ENCODE peak calls at places on chromosome 9, in nine cellular contexts. W is GM12878; V is naive thymus-derived CD4-positive, alpha-beta T cell; O is PC-3; Y is heart right ventricle; B is endodermal cell; X is esophagus squamous epithelium; G is Peyer's patch; H is hepatocyte. N is an unnamed sample.

GRCh38 chr9:86983260-86984255 is 36.3 kb upstream of the GAS1 start:
- DNase-seq in W (no peak), V (no peak), O (no peak), Y (no peak), B (no peak), X (no peak), G (no peak), H (no peak), N (peak)

GRCh38 chr9:35341585-35341984 is 148.3 kb upstream of the RUSC2 start:
- DNase-seq in W (no peak), V (no peak), O (no peak), Y (peak), B (peak), X (no peak), G (no peak), H (peak), N (no peak)

GRCh38 chr9:34479316-34479865 is 20.8 kb downstream of the DNAI1 start:
- DNase-seq in W (no peak), V (no peak), O (no peak), Y (no peak), B (no peak), X (no peak), G (no peak), H (peak), N (no peak)

GRCh38 chr9:105978336-105978735 is 284.0 kb downstream of the TMEM38B start:
- DNase-seq in W (no peak), V (no peak), O (no peak), Y (no peak), B (no peak), X (no peak), G (no peak), H (no peak), N (no peak)

GRCh38 chr9:112945620-112946208 is 55.0 kb upstream of the SLC46A2 start:
- DNase-seq in W (no peak), V (no peak), O (peak), Y (no peak), B (peak), X (no peak), G (no peak), H (no peak), N (no peak)

GRCh38 chr9:281753-282645 is 67.3 kb downstream of the DOCK8 start:
- DNase-seq in W (no peak), V (peak), O (no peak), Y (no peak), B (no peak), X (no peak), G (no peak), H (no peak), N (no peak)

GRCh38 chr9:33524431-33524947 is 438 bp downstream of the ANKRD18B start:
- DNase-seq in W (no peak), V (no peak), O (peak), Y (no peak), B (peak), X (no peak), G (no peak), H (peak), N (no peak)

GRCh38 chr9:106716820-106717219 is 146.1 kb upstream of the ZNF462 start:
- DNase-seq in W (no peak), V (no peak), O (peak), Y (no peak), B (no peak), X (no peak), G (no peak), H (no peak), N (no peak)

GRCh38 chr9:99019523-99020331 is 76.0 kb downstream of the COL15A1 start:
- DNase-seq in W (no peak), V (no peak), O (peak), Y (no peak), B (peak), X (no peak), G (no peak), H (peak), N (peak)

GRCh38 chr9:8685846-8686245 is 886.3 kb upstream of the DMAC1 start:
- DNase-seq in W (no peak), V (no peak), O (no peak), Y (no peak), B (no peak), X (no peak), G (no peak), H (no peak), N (no peak)

GRCh38 chr9:113522419-113522818 is 58.9 kb downstream of the RGS3 start:
- DNase-seq in W (no peak), V (no peak), O (no peak), Y (no peak), B (no peak), X (no peak), G (no peak), H (no peak), N (no peak)

GRCh38 chr9:20603524-20604268 is 18.6 kb downstream of the MLLT3 start:
- DNase-seq in W (no peak), V (no peak), O (no peak), Y (no peak), B (no peak), X (no peak), G (no peak), H (no peak), N (no peak)

GRCh38 chr9:111405701-111406100 is 75.7 kb upstream of the OR2K2 start:
- DNase-seq in W (no peak), V (no peak), O (no peak), Y (no peak), B (no peak), X (no peak), G (no peak), H (no peak), N (no peak)

GRCh38 chr9:115444941-115445340 is 327.0 kb upstream of the TNC start:
- DNase-seq in W (no peak), V (no peak), O (no peak), Y (no peak), B (no peak), X (no peak), G (no peak), H (peak), N (no peak)
- H3K27ac ChIP-seq in W (no peak), V (no peak), O (no peak), Y (no peak), B (no peak), X (no peak), G (no peak), H (peak), N (no peak)

GRCh38 chr9:134340475-134341186 is 14.4 kb downstream of the RXRA start:
- DNase-seq in W (no peak), V (no peak), O (no peak), Y (peak), B (no peak), X (no peak), G (no peak), H (no peak), N (no peak)
- H3K27ac ChIP-seq in W (no peak), V (no peak), O (no peak), Y (peak), B (no peak), X (peak), G (peak), H (no peak), N (peak)

DNA sequence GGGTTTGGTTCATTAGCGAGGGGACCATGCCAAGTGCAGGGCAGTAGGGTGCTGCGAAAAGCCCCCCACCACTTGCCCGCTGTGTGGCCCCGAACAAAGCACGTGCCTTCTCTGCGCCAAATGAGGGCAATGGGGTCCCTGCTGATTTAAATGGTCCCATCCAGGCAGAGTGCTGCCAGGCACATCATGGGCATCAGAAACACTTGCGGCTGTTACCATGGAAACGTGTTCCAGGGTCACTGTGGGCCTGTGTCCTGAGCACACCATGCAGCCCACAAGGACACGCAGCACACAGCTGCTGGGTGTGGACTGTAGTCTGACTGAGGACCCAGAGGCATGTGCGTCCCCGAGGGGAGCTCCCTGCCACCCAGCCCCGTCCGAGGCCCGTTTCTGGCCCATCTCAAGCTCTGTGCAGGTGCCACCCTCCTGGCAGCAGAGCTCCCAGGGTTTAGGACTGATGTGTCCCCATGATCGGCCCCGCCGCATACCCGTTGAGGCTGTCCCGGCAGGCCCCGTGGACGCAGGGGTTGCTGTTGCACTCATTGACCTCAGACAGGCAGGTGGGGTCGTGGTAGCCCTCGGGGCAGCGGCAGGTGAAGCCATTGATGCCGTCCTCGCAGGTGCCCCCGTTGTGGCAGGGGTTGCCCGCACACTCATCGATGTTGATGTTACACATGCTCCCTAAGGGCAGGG is 31.3 kb upstream of the SEC16A start:
- DNase-seq in W (no peak), V (no peak), O (no peak), Y (no peak), B (no peak), X (no peak), G (no peak), H (no peak), N (no peak)
- H3K27ac ChIP-seq in W (no peak), V (no peak), O (no peak), Y (no peak), B (no peak), X (no peak), G (no peak), H (no peak), N (peak)

DNA sequence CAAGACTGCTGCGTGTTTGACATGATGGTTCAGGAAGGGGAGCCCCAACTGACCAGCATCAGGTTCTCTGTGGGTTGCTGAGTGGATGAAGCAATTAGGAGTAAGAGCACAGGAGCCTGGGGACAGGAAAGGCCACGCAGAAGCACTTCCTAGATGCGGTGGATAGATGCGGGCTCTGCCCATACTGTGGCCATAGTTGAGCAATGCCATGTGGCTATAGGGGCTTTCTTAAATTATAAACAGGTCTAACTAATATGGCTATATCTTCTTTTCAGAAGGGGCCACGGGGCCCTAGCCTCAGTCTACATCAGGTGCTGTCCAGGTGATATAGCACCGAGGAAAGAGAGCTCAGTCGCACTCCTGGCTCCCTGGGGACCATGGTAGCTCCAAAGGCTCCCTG is 198.6 kb downstream of the GADD45G start:
- DNase-seq in W (no peak), V (no peak), O (no peak), Y (no peak), B (peak), X (no peak), G (no peak), H (no peak), N (no peak)
- H3K27ac ChIP-seq in W (no peak), V (no peak), O (no peak), Y (no peak), B (no peak), X (no peak), G (no peak), H (no peak), N (no peak)

DNA sequence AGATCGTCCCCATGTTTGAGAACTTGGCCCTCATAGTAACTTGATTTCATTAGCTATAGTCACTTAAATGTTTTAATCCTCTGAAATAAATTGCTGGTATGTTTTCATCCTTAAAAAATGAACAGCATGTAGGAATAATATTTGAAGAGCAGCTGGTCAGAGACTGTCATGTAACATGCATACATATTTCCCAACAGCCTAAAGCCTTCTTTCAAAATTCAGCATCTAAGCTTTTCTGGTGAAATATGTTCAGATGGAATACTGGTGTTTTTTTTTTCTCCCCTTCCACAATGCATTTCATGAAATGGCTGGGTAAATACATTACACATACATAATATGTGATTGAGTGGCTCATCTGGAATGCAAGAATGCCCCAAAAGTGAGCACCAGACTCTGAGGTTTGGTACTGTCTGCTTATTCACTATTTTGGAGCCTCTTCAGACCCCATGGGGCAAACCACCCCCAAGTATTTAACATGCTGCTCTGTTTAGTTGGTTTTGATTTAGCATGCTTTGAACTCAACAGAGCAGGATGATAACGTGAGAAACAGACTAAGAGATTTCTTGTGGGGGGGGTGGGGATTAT is 94.0 kb downstream of the SMARCA2 start:
- DNase-seq in W (no peak), V (no peak), O (no peak), Y (no peak), B (no peak), X (no peak), G (no peak), H (no peak), N (no peak)
- H3K27ac ChIP-seq in W (no peak), V (no peak), O (no peak), Y (no peak), B (no peak), X (no peak), G (no peak), H (peak), N (no peak)

DNA sequence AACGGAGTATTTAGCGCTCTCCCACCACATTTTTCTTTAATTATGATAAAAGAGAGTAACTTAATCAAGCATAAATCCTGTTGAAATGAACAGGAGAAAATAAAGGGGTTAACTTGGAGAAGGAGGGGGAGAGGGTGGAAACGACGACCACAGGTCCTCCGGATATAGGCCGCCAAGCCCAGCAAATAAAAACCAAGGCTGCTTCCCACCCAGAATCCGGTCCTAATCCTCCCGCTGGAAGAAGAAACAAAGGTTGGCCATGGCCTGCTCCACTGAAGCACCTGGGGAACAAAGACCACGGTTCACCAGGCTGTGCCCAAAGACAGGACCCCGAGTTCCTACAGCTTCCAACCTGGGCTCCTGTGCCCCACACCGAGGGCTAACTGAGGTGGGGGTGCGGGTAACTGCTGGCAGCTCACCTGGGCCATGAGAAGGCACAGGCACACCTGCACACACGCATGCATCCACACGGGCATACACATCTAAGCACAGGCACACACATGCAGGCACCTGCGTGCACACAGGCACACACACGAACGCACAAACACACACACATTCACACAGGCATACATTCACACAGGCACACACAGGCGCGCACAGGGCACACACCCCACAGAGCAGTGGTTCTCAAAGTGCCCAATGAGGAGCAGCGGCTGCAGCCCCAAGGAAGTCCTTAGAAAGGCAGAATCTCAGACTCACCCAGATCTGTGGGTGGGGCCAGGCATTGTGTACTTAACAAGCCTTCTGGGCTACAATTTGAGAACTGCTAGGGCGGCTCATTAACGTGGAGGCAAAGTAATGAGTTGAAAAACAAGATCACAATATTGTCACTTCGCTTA is 92.0 kb downstream of the ROR2 start:
- DNase-seq in W (no peak), V (no peak), O (no peak), Y (no peak), B (peak), X (no peak), G (no peak), H (no peak), N (no peak)
- H3K27ac ChIP-seq in W (no peak), V (no peak), O (no peak), Y (no peak), B (peak), X (no peak), G (no peak), H (peak), N (no peak)

DNA sequence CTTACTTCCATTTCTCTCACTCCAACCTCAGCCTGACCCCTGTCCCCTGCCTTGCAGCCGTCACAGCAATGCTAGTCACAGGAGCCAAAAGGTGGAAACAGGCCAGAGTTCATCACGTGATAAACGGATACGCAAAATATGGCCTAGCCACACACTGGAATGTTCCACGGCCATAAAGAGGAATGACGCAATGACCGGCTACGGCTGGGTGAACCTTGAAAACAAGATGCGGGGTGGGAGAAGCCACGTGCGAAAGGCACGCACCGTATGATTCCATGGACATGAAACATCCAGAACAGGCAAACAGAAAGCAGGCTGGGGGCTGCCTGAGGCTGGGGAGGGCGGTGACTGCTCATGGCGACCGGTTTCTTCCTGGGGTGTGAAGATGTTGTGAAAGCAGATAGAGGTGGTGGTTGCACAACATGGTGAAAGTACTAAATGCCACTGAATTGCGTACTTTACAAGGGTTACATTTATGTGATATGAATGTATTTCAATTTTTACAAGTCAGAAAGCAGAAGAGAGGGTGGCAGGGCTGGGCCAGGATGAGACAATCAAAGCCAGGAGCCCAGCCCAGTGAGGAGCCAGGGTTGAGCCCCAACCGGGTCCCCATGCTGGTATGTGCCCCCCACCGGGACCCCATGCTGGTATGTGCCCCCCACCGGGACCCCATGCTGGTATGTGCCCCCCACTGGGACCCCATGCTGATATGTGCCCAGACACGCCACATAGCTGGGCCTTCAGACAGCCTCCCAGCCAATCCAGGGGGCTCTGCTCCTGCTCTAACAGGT is 117.8 kb upstream of the SARDH start:
- DNase-seq in W (no peak), V (no peak), O (no peak), Y (no peak), B (no peak), X (no peak), G (peak), H (peak), N (peak)
- H3K27ac ChIP-seq in W (no peak), V (no peak), O (no peak), Y (no peak), B (no peak), X (no peak), G (peak), H (peak), N (peak)

N was measured in RWPE1.